ENCODE peak calls at places on chromosomes 13 and 19, in four cellular contexts. B is stomach; S is CD4-positive, CD25-positive, alpha-beta regulatory T cell; Q is right lobe of liver. X is an unnamed sample.

GRCh38 chr13:76890036-76890435 is 3.8 kb upstream of the KCTD12 start:
- DNase-seq in S (no peak), Q (no peak), B (no peak), X (no peak)

GRCh38 chr13:103573446-103573845 is 507.2 kb upstream of the SLC10A2 start:
- DNase-seq in S (no peak), B (no peak), Q (no peak), X (no peak)

GRCh38 chr13:110430391-110431338 is 123.6 kb downstream of the COL4A2 start:
- DNase-seq in B (no peak), Q (no peak), S (no peak), X (no peak)

GRCh38 chr19:35034588-35035382 is 4.5 kb downstream of the SCN1B start:
- DNase-seq in Q (no peak), B (no peak), S (no peak), X (no peak)

GRCh38 chr13:20998649-20999415 is 62.6 kb downstream of the LATS2 start:
- DNase-seq in B (no peak), Q (no peak), S (no peak), X (no peak)

GRCh38 chr13:25181597-25181996 is 9.5 kb upstream of the AMER2 start:
- DNase-seq in B (no peak), Q (no peak), S (no peak), X (no peak)

GRCh38 chr13:106566682-106567420 is 1.1 kb downstream of the ARGLU1 start:
- DNase-seq in Q (peak), S (peak), B (peak), X (peak)

GRCh38 chr13:34201050-34201913 is 383.3 kb downstream of the RFC3 start:
- DNase-seq in S (no peak), Q (no peak), B (no peak), X (no peak)

GRCh38 chr13:102960959-102961358 is 105.3 kb downstream of the SLC10A2 start:
- DNase-seq in Q (no peak), B (no peak), S (no peak), X (no peak)

GRCh38 chr19:40270362-40271089 is 14.6 kb downstream of the AKT2 start:
- DNase-seq in B (no peak), S (no peak), Q (no peak), X (no peak)

GRCh38 chr13:28451482-28452217 is 43.3 kb downstream of the FLT1 start:
- DNase-seq in S (no peak), Q (no peak), B (no peak), X (no peak)

GRCh38 chr13:112923962-112924361 is 45.1 kb upstream of the MCF2L start:
- DNase-seq in S (no peak), B (no peak), Q (no peak), X (no peak)

GRCh38 chr19:48946789-48947542 is 7.7 kb upstream of the BAX start:
- DNase-seq in S (no peak), Q (no peak), B (no peak), X (no peak)

GRCh38 chr13:73060251-73061160 is 1.7 kb downstream of the KLF5 start:
- DNase-seq in B (no peak), Q (no peak), S (peak), X (no peak)

GRCh38 chr19:44848036-44848804 is 2.1 kb downstream of the NECTIN2 start:
- DNase-seq in Q (no peak), S (no peak), B (no peak), X (no peak)

GRCh38 chr19:38049105-38049649 is 142.2 kb downstream of the SIPA1L3 start:
- DNase-seq in S (peak), B (peak), Q (no peak), X (peak)

GRCh38 chr13:88919970-88920628 is 1248.9 kb downstream of the SLITRK5 start:
- DNase-seq in Q (no peak), S (peak), B (no peak), X (no peak)

GRCh38 chr19:35265126-35265995 is 3.4 kb upstream of the USF2 start:
- DNase-seq in Q (no peak), B (peak), S (no peak), X (no peak)

GRCh38 chr19:40717880-40718773 is 1.2 kb downstream of the ITPKC start:
- DNase-seq in S (no peak), Q (no peak), B (no peak), X (no peak)

GRCh38 chr13:40779049-40779448 is 8.1 kb upstream of the MRPS31 start:
- DNase-seq in B (no peak), S (no peak), Q (no peak), X (no peak)

GRCh38 chr13:112069063-112069726 is 2.2 kb downstream of the SOX1 start:
- DNase-seq in S (no peak), B (no peak), Q (no peak), X (no peak)

GRCh38 chr13:23899555-23899954 is 2.3 kb upstream of the C1QTNF9B start:
- DNase-seq in B (no peak), Q (no peak), S (peak), X (peak)

GRCh38 chr13:35630551-35631275 is 154.2 kb upstream of the MAB21L1 start:
- DNase-seq in S (peak), Q (no peak), B (no peak), X (no peak)

GRCh38 chr13:78241278-78241919 is 322.8 kb upstream of the EDNRB start:
- DNase-seq in S (peak), Q (peak), B (no peak), X (no peak)

DNA sequence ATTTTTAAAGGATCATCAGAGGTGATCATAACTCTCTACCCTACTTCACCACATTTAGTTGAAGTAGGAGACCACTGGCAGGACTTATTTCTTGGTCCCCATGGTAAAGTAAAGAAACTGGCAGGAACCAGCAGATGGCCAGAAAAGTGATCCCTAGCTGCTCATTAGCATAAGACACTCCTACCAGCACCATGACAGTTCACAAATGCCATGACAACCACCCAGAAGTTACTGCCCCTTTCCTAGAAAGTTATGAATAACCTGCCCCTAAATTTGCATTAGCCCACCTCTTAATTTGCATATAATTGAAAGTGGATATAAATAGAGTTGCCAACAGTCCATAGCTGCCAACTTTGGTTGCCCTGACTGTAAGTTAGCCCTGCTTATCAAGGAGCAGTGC is 18.4 kb upstream of the RUBCNL start:
- DNase-seq in S (no peak), B (no peak), Q (no peak), X (no peak)
- H3K4me3 ChIP-seq in S (no peak), B (no peak), Q (no peak), X (no peak)

GRCh38 chr19:9724157-9724556 is 44.4 kb downstream of the ZNF846 start:
- DNase-seq in S (no peak), B (no peak), Q (no peak), X (no peak)
- H3K4me3 ChIP-seq in S (no peak), B (no peak), Q (no peak), X (no peak)

GRCh38 chr19:4473708-4474503 is 1.8 kb downstream of the HDGFL2 start:
- DNase-seq in B (no peak), S (no peak), Q (no peak), X (no peak)
- H3K4me3 ChIP-seq in B (peak), S (no peak), Q (no peak), X (no peak)

GRCh38 chr13:71525004-71525403 is 342.0 kb downstream of the DACH1 start:
- DNase-seq in B (no peak), S (no peak), Q (no peak), X (no peak)
- H3K4me3 ChIP-seq in B (no peak), S (no peak), Q (no peak), X (no peak)

DNA sequence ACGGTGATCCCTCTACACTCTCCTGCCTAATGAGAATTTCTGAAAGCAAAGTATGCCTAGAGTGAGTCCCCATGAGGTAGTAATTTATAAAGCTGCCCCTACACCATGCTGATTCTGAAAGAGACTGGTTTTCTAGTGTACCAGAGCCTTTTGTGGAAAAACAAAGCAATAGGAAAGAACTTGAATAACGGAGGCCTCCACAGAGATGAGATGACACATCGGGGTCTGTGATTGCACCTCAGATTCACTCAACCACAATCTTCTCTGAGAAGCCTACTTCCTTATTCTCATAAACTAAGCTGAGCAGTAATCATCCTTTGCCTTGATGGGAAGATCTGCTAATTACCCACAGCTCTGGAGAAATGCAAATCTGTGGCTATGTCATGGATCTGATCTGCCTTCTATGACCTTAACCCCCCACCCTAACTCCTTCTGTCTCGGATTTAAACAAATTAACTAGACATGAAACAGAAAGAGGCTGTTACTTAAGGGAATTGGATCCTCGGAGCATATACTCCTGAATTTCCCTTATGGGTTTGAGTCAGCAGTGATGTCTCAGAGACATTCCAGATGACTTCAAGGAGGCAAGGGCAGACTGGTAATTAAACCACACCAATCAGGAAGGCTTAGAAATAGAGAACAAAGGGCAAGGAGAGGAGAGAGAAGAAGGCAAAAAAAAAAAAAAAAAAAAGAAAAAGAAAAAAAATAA is 128.0 kb downstream of the DCT start:
- DNase-seq in S (no peak), Q (no peak), B (no peak), X (no peak)
- H3K4me3 ChIP-seq in S (no peak), Q (no peak), B (no peak), X (no peak)

GRCh38 chr13:114064516-114065140 is 67.8 kb downstream of the RASA3 start:
- DNase-seq in B (peak), Q (peak), S (no peak), X (no peak)
- H3K4me3 ChIP-seq in B (peak), Q (peak), S (peak), X (peak)

DNA sequence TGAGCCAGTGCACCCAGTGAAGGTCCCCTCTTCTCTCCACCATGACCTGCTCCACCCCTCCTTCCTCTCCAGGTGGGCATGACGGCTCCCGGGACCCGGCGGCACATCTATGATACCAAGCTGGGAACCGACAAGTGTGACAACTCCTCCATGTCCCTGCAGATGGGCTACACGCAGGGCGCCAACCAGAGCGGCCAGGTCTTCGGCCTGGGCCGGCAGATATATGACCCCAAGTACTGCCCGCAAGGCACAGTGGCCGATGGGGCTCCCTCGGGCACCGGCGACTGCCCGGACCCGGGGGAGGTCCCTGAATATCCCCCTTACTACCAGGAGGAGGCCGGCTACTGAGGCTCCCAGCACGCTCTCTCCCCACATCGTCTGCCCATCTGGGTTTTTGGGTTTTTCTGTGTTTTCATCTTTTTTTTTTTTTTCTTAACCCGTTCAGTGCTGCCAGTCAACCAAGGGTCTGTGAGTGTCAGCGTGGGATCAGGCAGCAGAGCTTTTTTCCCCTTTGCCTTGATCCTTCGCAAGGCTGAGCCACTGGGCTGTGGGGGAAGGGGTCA is 2.3 kb upstream of the ABCA7 start:
- DNase-seq in S (no peak), Q (peak), B (no peak), X (no peak)
- H3K4me3 ChIP-seq in S (peak), Q (no peak), B (no peak), X (no peak)

GRCh38 chr19:17528610-17529009 is 17.2 kb downstream of the PGLS start:
- DNase-seq in Q (no peak), S (no peak), B (no peak), X (no peak)

GRCh38 chr19:17527326-17527725 is 15.9 kb downstream of the PGLS start:
- DNase-seq in B (no peak), S (no peak), Q (no peak), X (no peak)

GRCh38 chr19:17530586-17530985 is 19.1 kb downstream of the PGLS start:
- DNase-seq in Q (no peak), B (no peak), S (no peak), X (no peak)

GRCh38 chr19:17526922-17527321 is 15.5 kb downstream of the PGLS start:
- DNase-seq in Q (no peak), S (no peak), B (no peak), X (no peak)

GRCh38 chr19:17529239-17530158 is 18.1 kb downstream of the PGLS start:
- DNase-seq in B (no peak), Q (no peak), S (no peak), X (no peak)
- H3K4me3 ChIP-seq in B (no peak), Q (no peak), S (no peak), X (no peak)

GRCh38 chr19:18939163-18939562 is 1.9 kb downstream of the HOMER3 start:
- DNase-seq in Q (no peak), S (no peak), B (no peak), X (no peak)
- H3K4me3 ChIP-seq in Q (no peak), S (no peak), B (no peak), X (no peak)

X was measured in CD4-positive, alpha-beta memory T cell.